ENCODE peak calls at places on chromosomes 7 and 10, in eight cellular contexts. G is colonic mucosa; V is psoas muscle; D is lower lobe of right lung; T is brain microvascular endothelial cell; Q is SK-N-SH; P is right lobe of liver; Z is naive thymus-derived CD4-positive, alpha-beta T cell. Y is an unnamed sample.

GRCh38 chr7:76060842-76061241 is 12.9 kb downstream of the MDH2 start:
- DNase-seq in Q (no peak), P (peak), D (no peak), G (no peak), V (peak), T (no peak), Z (no peak), Y (no peak)

GRCh38 chr7:47154781-47155180 is 427.1 kb downstream of the TNS3 start:
- DNase-seq in Q (no peak), P (no peak), T (no peak), V (no peak), G (no peak), Z (no peak), D (no peak), Y (no peak)

GRCh38 chr7:12731775-12732174 is 44.3 kb downstream of the ARL4A start:
- DNase-seq in G (no peak), Q (no peak), V (no peak), T (no peak), D (no peak), Z (no peak), P (no peak), Y (peak)

GRCh38 chr7:30739691-30740090 is 12.2 kb upstream of the INMT start:
- DNase-seq in Z (no peak), V (no peak), D (no peak), P (no peak), G (no peak), Q (no peak), T (no peak), Y (no peak)

GRCh38 chr7:96009162-96009561 is 236.8 kb downstream of the DYNC1I1 start:
- DNase-seq in G (no peak), Q (no peak), P (no peak), D (no peak), Z (no peak), T (no peak), V (no peak), Y (no peak)

GRCh38 chr10:1382711-1383110 is 326.5 kb downstream of the WDR37 start:
- DNase-seq in D (no peak), Z (no peak), G (peak), T (no peak), P (no peak), Q (peak), V (no peak), Y (no peak)

GRCh38 chr7:77482015-77482414 is 55.1 kb upstream of the PTPN12 start:
- DNase-seq in G (peak), V (no peak), Z (no peak), D (peak), P (peak), Q (no peak), T (no peak), Y (no peak)

GRCh38 chr7:74226633-74227032 is 16.8 kb downstream of the LAT2 start:
- DNase-seq in P (no peak), G (no peak), T (no peak), Q (no peak), V (no peak), Z (no peak), D (peak), Y (no peak)

GRCh38 chr7:7131273-7131672 is 51.1 kb upstream of the C1GALT1 start:
- DNase-seq in Q (no peak), Z (no peak), P (no peak), V (no peak), G (no peak), T (no peak), D (no peak), Y (no peak)

GRCh38 chr10:61635946-61636345 is 26.8 kb upstream of the CABCOCO1 start:
- DNase-seq in Z (no peak), D (no peak), V (no peak), Q (no peak), P (no peak), T (no peak), G (no peak), Y (no peak)

GRCh38 chr10:60312818-60313588 is 76.7 kb downstream of the ANK3 start:
- DNase-seq in T (peak), G (no peak), V (no peak), Z (no peak), D (no peak), Q (no peak), P (no peak), Y (no peak)

GRCh38 chr10:623477-624311 is 65.8 kb downstream of the DIP2C start:
- DNase-seq in Q (no peak), Z (no peak), D (no peak), G (no peak), P (no peak), V (no peak), T (no peak), Y (no peak)

GRCh38 chr10:120854388-120854787 is 3.2 kb downstream of the WDR11 start:
- DNase-seq in D (no peak), P (no peak), Z (no peak), V (no peak), G (no peak), T (no peak), Q (no peak), Y (no peak)

GRCh38 chr10:108696792-108697477 is 1226.4 kb downstream of the XPNPEP1 start:
- DNase-seq in T (no peak), G (no peak), V (no peak), D (no peak), Q (no peak), Z (no peak), P (no peak), Y (no peak)

GRCh38 chr7:110600983-110601382 is 489.9 kb upstream of the LRRN3 start:
- DNase-seq in Q (no peak), G (no peak), T (no peak), P (no peak), D (no peak), V (no peak), Z (no peak), Y (no peak)

GRCh38 chr7:55557666-55558188 is 14.6 kb downstream of the VOPP1 start:
- DNase-seq in Q (no peak), Z (no peak), V (no peak), G (no peak), T (no peak), P (no peak), D (no peak), Y (no peak)

GRCh38 chr7:105975770-105976428 is 12.8 kb downstream of the CDHR3 start:
- DNase-seq in T (no peak), Z (no peak), Q (no peak), P (no peak), G (no peak), V (no peak), D (no peak), Y (no peak)

GRCh38 chr10:95693331-95693667 is 428 bp downstream of the TCTN3 start:
- DNase-seq in V (no peak), Q (no peak), Z (peak), G (peak), D (no peak), P (no peak), T (no peak), Y (no peak)

GRCh38 chr10:47303866-47304265 is 3.9 kb downstream of the GDF10 start:
- DNase-seq in V (no peak), G (no peak), D (no peak), Z (no peak), T (no peak), P (no peak), Q (no peak), Y (no peak)

GRCh38 chr10:123913688-123914268 is 22.2 kb upstream of the CPXM2 start:
- DNase-seq in D (no peak), Q (no peak), T (no peak), G (no peak), P (no peak), Z (no peak), V (no peak), Y (no peak)

GRCh38 chr10:3482200-3482993 is 302.6 kb downstream of the KLF6 start:
- DNase-seq in Q (no peak), T (peak), Z (no peak), D (no peak), P (no peak), V (peak), G (peak), Y (no peak)

GRCh38 chr10:78830062-78830974 is 238.4 kb upstream of the ZMIZ1 start:
- DNase-seq in Z (no peak), D (no peak), G (no peak), P (no peak), V (no peak), T (no peak), Q (no peak), Y (no peak)

GRCh38 chr7:122791959-122792545 is 89.3 kb upstream of the RNF148 start:
- DNase-seq in V (no peak), Q (no peak), D (no peak), T (no peak), Z (no peak), G (no peak), P (no peak), Y (no peak)

GRCh38 chr10:119637631-119638030 is 13.5 kb upstream of the BAG3 start:
- DNase-seq in D (no peak), V (no peak), G (no peak), P (no peak), Q (no peak), Z (no peak), T (no peak), Y (no peak)

GRCh38 chr7:37441405-37441797 is 7.3 kb downstream of the ELMO1 start:
- DNase-seq in P (no peak), D (no peak), T (no peak), G (no peak), Z (no peak), Q (no peak), V (no peak), Y (no peak)

GRCh38 chr7:105866124-105866801 is 10.1 kb downstream of the ATXN7L1 start:
- DNase-seq in Q (no peak), D (no peak), G (no peak), T (no peak), V (no peak), Z (no peak), P (no peak), Y (no peak)

GRCh38 chr10:122863216-122863615 is 16.2 kb downstream of the FAM24B start:
- DNase-seq in T (no peak), Z (no peak), D (no peak), G (no peak), P (no peak), Q (no peak), V (no peak), Y (no peak)

GRCh38 chr10:122863796-122864592 is 15.4 kb downstream of the FAM24B start:
- DNase-seq in Q (no peak), G (no peak), V (no peak), Z (no peak), T (no peak), P (no peak), D (no peak), Y (no peak)

GRCh38 chr10:122859527-122859926 is 13.9 kb upstream of the CUZD1 start:
- DNase-seq in Q (no peak), D (no peak), Z (no peak), G (no peak), T (no peak), P (no peak), V (no peak), Y (no peak)

GRCh38 chr10:122864901-122865300 is 14.5 kb downstream of the FAM24B start:
- DNase-seq in G (no peak), P (no peak), Z (no peak), V (no peak), Q (no peak), T (no peak), D (no peak), Y (no peak)

GRCh38 chr10:122861724-122862161 is 16.1 kb upstream of the CUZD1 start:
- DNase-seq in P (no peak), D (no peak), V (no peak), G (no peak), Z (no peak), Q (no peak), T (peak), Y (no peak)
- H3K4me3 ChIP-seq in P (no peak), D (no peak), V (no peak), G (no peak), Z (no peak), Q (no peak), T (no peak), Y (no peak)

DNA sequence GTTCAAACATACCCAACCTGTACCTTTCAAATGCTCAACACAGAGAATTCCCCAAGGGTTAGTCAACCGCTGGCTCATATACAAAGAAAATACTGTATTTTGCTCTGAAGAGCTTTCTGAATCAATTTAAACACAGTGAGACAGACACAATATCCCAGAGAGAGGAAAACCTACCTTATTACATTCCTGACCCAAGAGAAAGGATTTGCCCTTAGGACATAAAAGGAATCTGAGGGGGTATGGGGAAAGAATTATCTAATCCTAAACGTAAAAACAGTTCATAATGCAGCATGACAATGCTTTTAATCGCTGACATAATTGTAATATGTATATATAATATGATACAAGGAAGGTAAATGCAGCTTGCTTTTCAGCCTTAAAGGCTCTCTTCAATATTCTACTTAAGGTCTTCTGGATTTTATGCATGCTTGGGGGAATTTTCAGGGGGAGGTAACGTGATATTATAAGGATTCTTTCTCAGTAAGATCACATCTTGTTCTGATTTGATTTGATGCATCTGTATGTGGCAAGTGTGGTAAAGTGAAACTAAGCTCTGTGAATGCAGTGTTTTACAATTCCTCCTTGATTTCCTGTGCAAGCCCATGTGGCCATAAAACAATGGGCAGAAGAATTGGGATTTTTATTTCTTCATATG is 240.5 kb downstream of the GLI3 start:
- DNase-seq in V (no peak), T (peak), P (no peak), Q (no peak), D (no peak), Z (no peak), G (no peak), Y (no peak)
- H3K27ac ChIP-seq in V (no peak), T (peak), P (no peak), Q (peak), D (no peak), Z (no peak), G (no peak), Y (no peak)

GRCh38 chr10:97796651-97797050 is 24.9 kb upstream of the SFRP5 start:
- DNase-seq in V (no peak), G (no peak), Q (no peak), T (no peak), Z (no peak), P (no peak), D (no peak), Y (no peak)
- H3K4me3 ChIP-seq in V (no peak), G (no peak), Q (no peak), T (no peak), Z (peak), P (no peak), D (no peak), Y (peak)

GRCh38 chr10:102453502-102453901 is 2.2 kb upstream of the C10orf95 start:
- DNase-seq in Z (no peak), P (no peak), T (no peak), V (no peak), D (no peak), G (no peak), Q (no peak), Y (no peak)
- H3K27ac ChIP-seq in Z (no peak), P (peak), T (peak), V (peak), D (peak), G (peak), Q (no peak), Y (peak)

GRCh38 chr10:24208661-24209420 is at the start of gene KIAA1217:
- DNase-seq in Z (no peak), P (peak), D (peak), T (peak), Q (peak), V (peak), G (peak), Y (no peak)
- H3K4me3 ChIP-seq in Z (no peak), P (peak), D (peak), T (peak), Q (peak), V (peak), G (peak), Y (no peak)

Y was measured in CD8-positive, alpha-beta memory T cell.